ENCODE peak calls at places on chromosomes 6 and 20, in eight cellular contexts. N, U, M, G, X, K, D and C are unnamed samples.

GRCh38 chr20:1338801-1339200 is 9.9 kb upstream of the SDCBP2 start:
- DNase-seq in N (no peak), U (no peak), M (no peak), G (no peak), X (peak; percentile 57), K (no peak), D (no peak), C (no peak)

GRCh38 chr20:3935956-3936340 is 46.8 kb downstream of the PANK2 start:
- DNase-seq in N (no peak), U (no peak), M (no peak), G (no peak), X (peak; percentile 75), K (no peak), D (no peak), C (no peak)

GRCh38 chr6:95576218-95576617 is 1.1 kb upstream of the MANEA start:
- DNase-seq in N (peak; percentile 13), U (no peak), M (no peak), G (no peak), X (no peak), K (no peak), D (no peak), C (no peak)

GRCh38 chr20:41482647-41483552 is 116.3 kb upstream of the EMILIN3 start:
- DNase-seq in N (no peak), U (peak; percentile 37), M (no peak), G (no peak), X (no peak), K (peak; percentile 35), D (peak; percentile 21), C (peak; percentile 76)

GRCh38 chr20:46545077-46545826 is 5.2 kb downstream of the OCSTAMP start:
- DNase-seq in N (peak; percentile 98), U (no peak), M (no peak), G (no peak), X (no peak), K (no peak), D (no peak), C (no peak)

GRCh38 chr6:111503660-111504059 is 20.6 kb upstream of the REV3L start:
- DNase-seq in N (no peak), U (no peak), M (no peak), G (no peak), X (no peak), K (no peak), D (no peak), C (no peak)

GRCh38 chr6:96007663-96008062 is 8.1 kb upstream of the FUT9 start:
- DNase-seq in N (no peak), U (no peak), M (no peak), G (no peak), X (no peak), K (no peak), D (no peak), C (no peak)

GRCh38 chr6:33851959-33852358 is 48.2 kb upstream of the MLN start:
- DNase-seq in N (peak; percentile 70), U (no peak), M (peak; percentile 72), G (no peak), X (no peak), K (peak; percentile 44), D (no peak), C (no peak)

GRCh38 chr20:58306421-58307261 is 2.9 kb upstream of the RAB22A start:
- DNase-seq in N (peak; percentile 88), U (peak; percentile 18), M (no peak), G (no peak), X (no peak), K (peak; percentile 50), D (peak; percentile 40), C (no peak)

GRCh38 chr20:16476032-16476431 is 97.2 kb downstream of the KIF16B start:
- DNase-seq in N (peak; percentile 57), U (peak; percentile 45), M (no peak), G (no peak), X (no peak), K (peak; percentile 13), D (peak; percentile 65), C (peak; percentile 6)

GRCh38 chr20:10219452-10219791 is 792 bp downstream of the SNAP25 start:
- DNase-seq in N (peak; percentile 67), U (peak; percentile 37), M (peak; percentile 94), G (peak; percentile 75), X (peak; percentile 92), K (peak; percentile 52), D (peak; percentile 78), C (no peak)

GRCh38 chr20:19993937-19994667 is 23.1 kb upstream of the NAA20 start:
- DNase-seq in N (no peak), U (no peak), M (no peak), G (no peak), X (no peak), K (no peak), D (peak; percentile 62), C (peak; percentile 66)

GRCh38 chr6:147700436-147701209 is 192.1 kb downstream of the SAMD5 start:
- DNase-seq in N (no peak), U (no peak), M (no peak), G (no peak), X (no peak), K (no peak), D (peak; percentile 61), C (no peak)

GRCh38 chr6:80605165-80605989 is 498.9 kb downstream of the BCKDHB start:
- DNase-seq in N (peak; percentile 55), U (peak; percentile 61), M (no peak), G (no peak), X (no peak), K (no peak), D (peak; percentile 60), C (peak; percentile 43)

GRCh38 chr6:85344996-85345395 is 104.9 kb upstream of the NT5E start:
- DNase-seq in N (no peak), U (no peak), M (no peak), G (no peak), X (no peak), K (no peak), D (no peak), C (no peak)